ENCODE peak calls at places on chromosomes 16 and 17, in six cellular contexts. One of them, this sample, is unnamed.

GRCh38 chr16:64051826-64052225 is 1070.0 kb downstream of the CDH11 start:
- DNase-seq in H1: no peak
- DNase-seq in IMR-90: no peak
- DNase-seq in H9: no peak
- DNase-seq in mesenchymal stem cell: peak
- DNase-seq in trophoblast cell: peak
- DNase-seq in this sample: peak

GRCh38 chr16:90046971-90047713 is 27.9 kb upstream of the DBNDD1 start:
- DNase-seq in H1: peak
- DNase-seq in IMR-90: peak
- DNase-seq in H9: peak
- DNase-seq in mesenchymal stem cell: peak
- DNase-seq in trophoblast cell: peak
- DNase-seq in this sample: no peak

GRCh38 chr17:77892031-77892430 is 66.5 kb upstream of the TNRC6C start:
- DNase-seq in H1: no peak
- DNase-seq in IMR-90: no peak
- DNase-seq in H9: no peak
- DNase-seq in mesenchymal stem cell: no peak
- DNase-seq in trophoblast cell: no peak
- DNase-seq in this sample: no peak

GRCh38 chr17:4499431-4500187 is 928 bp downstream of the SPNS2 start:
- DNase-seq in H1: peak
- DNase-seq in IMR-90: no peak
- DNase-seq in H9: peak
- DNase-seq in mesenchymal stem cell: peak
- DNase-seq in trophoblast cell: no peak
- DNase-seq in this sample: peak

GRCh38 chr16:56424791-56425438 is 430 bp downstream of the AMFR start:
- DNase-seq in H1: peak
- DNase-seq in IMR-90: no peak
- DNase-seq in H9: peak
- DNase-seq in mesenchymal stem cell: peak
- DNase-seq in trophoblast cell: no peak
- DNase-seq in this sample: peak

GRCh38 chr16:67935402-67936123 is 1.1 kb downstream of the PSMB10 start:
- DNase-seq in H1: peak
- DNase-seq in IMR-90: peak
- DNase-seq in H9: peak
- DNase-seq in mesenchymal stem cell: peak
- DNase-seq in trophoblast cell: peak
- DNase-seq in this sample: peak

GRCh38 chr16:90031186-90031930 is 12.1 kb upstream of the DBNDD1 start:
- DNase-seq in H1: no peak
- DNase-seq in IMR-90: no peak
- DNase-seq in H9: no peak
- DNase-seq in mesenchymal stem cell: no peak
- DNase-seq in trophoblast cell: no peak
- DNase-seq in this sample: no peak

GRCh38 chr17:77373298-77374169 is 232.8 kb downstream of the SEC14L1 start:
- DNase-seq in H1: peak
- DNase-seq in IMR-90: no peak
- DNase-seq in H9: peak
- DNase-seq in mesenchymal stem cell: peak
- DNase-seq in trophoblast cell: peak
- DNase-seq in this sample: no peak

GRCh38 chr16:88633684-88634140 is 4.7 kb upstream of the IL17C start:
- DNase-seq in H1: peak
- DNase-seq in IMR-90: peak
- DNase-seq in H9: peak
- DNase-seq in mesenchymal stem cell: peak
- DNase-seq in trophoblast cell: peak
- DNase-seq in this sample: no peak

GRCh38 chr17:47009759-47010594 is 30.9 kb upstream of the RPRML start:
- DNase-seq in H1: no peak
- DNase-seq in IMR-90: no peak
- DNase-seq in H9: no peak
- DNase-seq in mesenchymal stem cell: no peak
- DNase-seq in trophoblast cell: no peak
- DNase-seq in this sample: no peak

DNA sequence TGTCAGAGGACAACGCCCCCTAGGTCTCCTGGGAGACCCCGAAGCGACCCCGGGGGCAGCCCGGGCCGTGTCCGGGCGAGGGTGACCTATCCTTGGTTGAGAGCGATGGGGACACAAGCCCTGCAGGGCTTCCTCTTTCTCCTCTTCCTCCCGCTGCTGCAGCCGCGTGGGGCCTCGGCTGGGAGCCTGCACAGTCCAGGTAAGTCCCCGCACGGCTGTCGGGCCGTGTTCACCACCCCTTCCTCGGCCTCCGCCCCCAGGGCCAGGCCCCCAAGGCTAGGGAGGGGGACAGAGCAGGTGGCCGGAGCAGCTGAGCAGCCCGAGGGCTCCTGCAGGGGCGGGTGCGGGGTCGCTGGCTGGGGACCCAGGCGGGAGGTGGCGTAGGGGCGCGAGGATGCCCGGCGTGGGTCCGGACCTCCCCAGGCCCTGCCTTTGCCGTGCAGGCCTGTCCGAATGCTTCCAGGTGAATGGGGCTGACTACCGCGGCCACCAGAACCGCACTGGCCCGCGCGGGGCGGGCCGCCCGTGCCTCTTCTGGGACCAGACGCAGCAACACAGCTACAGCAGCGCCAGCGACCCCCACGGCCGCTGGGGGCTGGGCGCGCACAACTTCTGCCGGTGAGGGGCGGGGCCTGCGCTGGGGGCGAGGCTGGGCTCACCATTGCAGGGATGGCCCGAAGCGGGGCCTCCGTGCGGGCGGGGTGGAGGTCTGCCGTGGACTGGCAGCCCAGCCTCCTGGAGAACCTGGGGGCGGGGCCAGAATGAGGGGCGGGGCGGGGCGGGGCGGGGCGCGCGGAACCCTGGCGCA is 545 bp downstream of the KREMEN2 start:
- DNase-seq in H1: peak
- DNase-seq in IMR-90: no peak
- DNase-seq in H9: peak
- DNase-seq in mesenchymal stem cell: no peak
- DNase-seq in trophoblast cell: peak
- DNase-seq in this sample: peak
- H3K4ac ChIP-seq in H1: peak
- H3K4ac ChIP-seq in IMR-90: no peak
- H3K4ac ChIP-seq in H9: no peak
- H3K4ac ChIP-seq in mesenchymal stem cell: no peak
- H3K4ac ChIP-seq in trophoblast cell: no peak
- H3K4ac ChIP-seq in this sample: no peak

GRCh38 chr16:23668225-23668624 is 10.5 kb upstream of the PLK1 start:
- DNase-seq in H1: no peak
- DNase-seq in IMR-90: peak
- DNase-seq in H9: no peak
- DNase-seq in mesenchymal stem cell: peak
- DNase-seq in trophoblast cell: no peak
- DNase-seq in this sample: no peak
- H4K91ac ChIP-seq in H1: no peak
- H4K91ac ChIP-seq in IMR-90: no peak
- H4K91ac ChIP-seq in H9: no peak
- H4K91ac ChIP-seq in mesenchymal stem cell: no peak
- H4K91ac ChIP-seq in trophoblast cell: no peak
- H4K91ac ChIP-seq in this sample: no peak

GRCh38 chr17:57528084-57528451 is 217.0 kb downstream of the CCDC182 start:
- DNase-seq in H1: no peak
- DNase-seq in IMR-90: no peak
- DNase-seq in H9: no peak
- DNase-seq in mesenchymal stem cell: no peak
- DNase-seq in trophoblast cell: no peak
- DNase-seq in this sample: no peak
- H3K4ac ChIP-seq in H1: no peak
- H3K4ac ChIP-seq in IMR-90: no peak
- H3K4ac ChIP-seq in H9: no peak
- H3K4ac ChIP-seq in mesenchymal stem cell: no peak
- H3K4ac ChIP-seq in trophoblast cell: no peak
- H3K4ac ChIP-seq in this sample: no peak

GRCh38 chr16:5852151-5852550 is 754.6 kb upstream of the EEF2KMT start:
- DNase-seq in H1: no peak
- DNase-seq in IMR-90: no peak
- DNase-seq in H9: no peak
- DNase-seq in mesenchymal stem cell: no peak
- DNase-seq in trophoblast cell: no peak
- DNase-seq in this sample: no peak
- H4K91ac ChIP-seq in H1: no peak
- H4K91ac ChIP-seq in IMR-90: no peak
- H4K91ac ChIP-seq in H9: no peak
- H4K91ac ChIP-seq in mesenchymal stem cell: no peak
- H4K91ac ChIP-seq in trophoblast cell: no peak
- H4K91ac ChIP-seq in this sample: no peak

GRCh38 chr17:8371786-8372185 is 4.7 kb downstream of the KRABD2 start:
- DNase-seq in H1: no peak
- DNase-seq in IMR-90: peak
- DNase-seq in H9: no peak
- DNase-seq in mesenchymal stem cell: no peak
- DNase-seq in trophoblast cell: no peak
- DNase-seq in this sample: no peak

GRCh38 chr17:8377422-8377821 is 918 bp upstream of the KRABD2 start:
- DNase-seq in H1: no peak
- DNase-seq in IMR-90: no peak
- DNase-seq in H9: no peak
- DNase-seq in mesenchymal stem cell: no peak
- DNase-seq in trophoblast cell: no peak
- DNase-seq in this sample: no peak

GRCh38 chr17:8376302-8377067 is at the start of gene KRABD2:
- DNase-seq in H1: peak
- DNase-seq in IMR-90: peak
- DNase-seq in H9: peak
- DNase-seq in mesenchymal stem cell: peak
- DNase-seq in trophoblast cell: peak
- DNase-seq in this sample: peak

GRCh38 chr17:8372422-8372821 is 4.1 kb downstream of the KRABD2 start:
- DNase-seq in H1: no peak
- DNase-seq in IMR-90: no peak
- DNase-seq in H9: no peak
- DNase-seq in mesenchymal stem cell: no peak
- DNase-seq in trophoblast cell: peak
- DNase-seq in this sample: no peak

DNA sequence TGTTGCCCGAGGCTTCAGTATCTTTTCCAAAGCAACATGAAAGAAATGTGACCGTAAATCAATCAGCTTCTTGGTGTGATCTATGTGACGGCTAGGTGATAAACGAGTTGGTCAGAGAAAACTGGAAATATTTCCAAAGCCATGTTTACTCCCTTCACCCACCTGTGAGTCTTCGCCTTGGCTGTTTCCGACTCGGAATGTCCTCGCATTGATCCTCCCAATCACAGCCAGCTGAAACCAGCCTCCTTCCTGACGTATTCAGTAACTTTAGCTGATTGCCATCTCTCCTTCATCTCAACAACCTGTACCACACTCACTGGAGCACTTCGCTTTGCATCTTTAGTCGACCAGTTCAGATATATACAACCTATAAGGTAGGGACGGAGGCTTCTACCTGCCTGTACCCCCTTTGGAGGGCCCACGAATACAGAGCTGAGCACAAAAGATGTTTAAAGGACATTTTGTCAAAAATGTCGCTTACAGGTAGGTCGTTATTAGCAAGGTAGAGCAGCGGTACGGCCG is 705 bp downstream of the KRABD2 start:
- DNase-seq in H1: no peak
- DNase-seq in IMR-90: peak
- DNase-seq in H9: no peak
- DNase-seq in mesenchymal stem cell: no peak
- DNase-seq in trophoblast cell: peak
- DNase-seq in this sample: no peak
- H3K4ac ChIP-seq in H1: peak
- H3K4ac ChIP-seq in IMR-90: peak
- H3K4ac ChIP-seq in H9: no peak
- H3K4ac ChIP-seq in mesenchymal stem cell: peak
- H3K4ac ChIP-seq in trophoblast cell: peak
- H3K4ac ChIP-seq in this sample: no peak

GRCh38 chr16:73193464-73193863 is 145.5 kb upstream of the ZFHX3 start:
- DNase-seq in H1: no peak
- DNase-seq in IMR-90: no peak
- DNase-seq in H9: no peak
- DNase-seq in mesenchymal stem cell: no peak
- DNase-seq in trophoblast cell: no peak
- DNase-seq in this sample: no peak
- H4K91ac ChIP-seq in H1: no peak
- H4K91ac ChIP-seq in IMR-90: no peak
- H4K91ac ChIP-seq in H9: no peak
- H4K91ac ChIP-seq in mesenchymal stem cell: no peak
- H4K91ac ChIP-seq in trophoblast cell: no peak
- H4K91ac ChIP-seq in this sample: no peak

GRCh38 chr16:75264531-75264998 is 13.1 kb upstream of the BCAR1 start:
- DNase-seq in H1: no peak
- DNase-seq in IMR-90: peak
- DNase-seq in H9: no peak
- DNase-seq in mesenchymal stem cell: peak
- DNase-seq in trophoblast cell: no peak
- DNase-seq in this sample: no peak

GRCh38 chr16:75266738-75267630 is 15.6 kb upstream of the BCAR1 start:
- DNase-seq in H1: no peak
- DNase-seq in IMR-90: no peak
- DNase-seq in H9: no peak
- DNase-seq in mesenchymal stem cell: no peak
- DNase-seq in trophoblast cell: no peak
- DNase-seq in this sample: no peak

GRCh38 chr16:75263963-75264445 is 12.6 kb upstream of the BCAR1 start:
- DNase-seq in H1: no peak
- DNase-seq in IMR-90: no peak
- DNase-seq in H9: no peak
- DNase-seq in mesenchymal stem cell: peak
- DNase-seq in trophoblast cell: no peak
- DNase-seq in this sample: no peak

GRCh38 chr16:75265911-75266701 is 14.7 kb upstream of the BCAR1 start:
- DNase-seq in H1: peak
- DNase-seq in IMR-90: peak
- DNase-seq in H9: peak
- DNase-seq in mesenchymal stem cell: peak
- DNase-seq in trophoblast cell: peak
- DNase-seq in this sample: peak

GRCh38 chr16:75264999-75265910 is 13.8 kb upstream of the BCAR1 start:
- DNase-seq in H1: peak
- DNase-seq in IMR-90: no peak
- DNase-seq in H9: no peak
- DNase-seq in mesenchymal stem cell: peak
- DNase-seq in trophoblast cell: no peak
- DNase-seq in this sample: no peak
- H3K4ac ChIP-seq in H1: peak
- H3K4ac ChIP-seq in IMR-90: peak
- H3K4ac ChIP-seq in H9: no peak
- H3K4ac ChIP-seq in mesenchymal stem cell: peak
- H3K4ac ChIP-seq in trophoblast cell: peak
- H3K4ac ChIP-seq in this sample: no peak

GRCh38 chr16:53780051-53780450 is 76.1 kb downstream of the FTO start:
- DNase-seq in H1: no peak
- DNase-seq in IMR-90: no peak
- DNase-seq in H9: no peak
- DNase-seq in mesenchymal stem cell: no peak
- DNase-seq in trophoblast cell: peak
- DNase-seq in this sample: no peak
- H4K91ac ChIP-seq in H1: no peak
- H4K91ac ChIP-seq in IMR-90: peak
- H4K91ac ChIP-seq in H9: no peak
- H4K91ac ChIP-seq in mesenchymal stem cell: no peak
- H4K91ac ChIP-seq in trophoblast cell: no peak
- H4K91ac ChIP-seq in this sample: no peak

GRCh38 chr17:73192219-73192893 is 499 bp upstream of the COG1 start:
- DNase-seq in H1: peak
- DNase-seq in IMR-90: peak
- DNase-seq in H9: peak
- DNase-seq in mesenchymal stem cell: peak
- DNase-seq in trophoblast cell: peak
- DNase-seq in this sample: peak
- H3K4ac ChIP-seq in H1: peak
- H3K4ac ChIP-seq in IMR-90: peak
- H3K4ac ChIP-seq in H9: no peak
- H3K4ac ChIP-seq in mesenchymal stem cell: peak
- H3K4ac ChIP-seq in trophoblast cell: no peak
- H3K4ac ChIP-seq in this sample: no peak